ENCODE peak calls at places on chromosomes 13 and 19, in seven cellular contexts. W, I, Q, M, F, S and C are unnamed samples.

GRCh38 chr13:66427330-66427990 is 802.7 kb downstream of the PCDH9 start:
- DNase-seq in W (no peak), I (no peak), Q (no peak), M (no peak), F (no peak), S (no peak), C (no peak)

GRCh38 chr13:97107815-97108534 is 113.7 kb upstream of the OXGR1 start:
- DNase-seq in W (no peak), I (no peak), Q (no peak), M (no peak), F (no peak), S (no peak), C (no peak)

GRCh38 chr13:26646603-26647002 is 89.1 kb downstream of the WASF3 start:
- DNase-seq in W (no peak), I (no peak), Q (no peak), M (no peak), F (no peak), S (no peak), C (no peak)

GRCh38 chr19:29533578-29534544 is 8.1 kb downstream of the VSTM2B start:
- DNase-seq in W (no peak), I (peak; percentile 19), Q (no peak), M (no peak), F (no peak), S (no peak), C (no peak)

GRCh38 chr19:17680235-17680722 is 7.9 kb downstream of the UNC13A start:
- DNase-seq in W (peak; percentile 73), I (peak; percentile 57), Q (peak; percentile 60), M (peak; percentile 16), F (peak; percentile 30), S (no peak), C (peak; percentile 90)

GRCh38 chr19:7349961-7350711 is 1.4 kb downstream of the ARHGEF18 start:
- DNase-seq in W (no peak), I (peak; percentile 15), Q (no peak), M (no peak), F (no peak), S (no peak), C (no peak)

GRCh38 chr19:19059837-19060611 is 3.8 kb upstream of the SLC25A42 start:
- DNase-seq in W (no peak), I (no peak), Q (no peak), M (no peak), F (no peak), S (no peak), C (no peak)

GRCh38 chr19:45146716-45147337 is 14.0 kb downstream of the NKPD1 start:
- DNase-seq in W (peak; percentile 86), I (no peak), Q (no peak), M (no peak), F (no peak), S (no peak), C (no peak)

GRCh38 chr13:104869501-104869900 is 1666.0 kb downstream of the EFNB2 start:
- DNase-seq in W (no peak), I (no peak), Q (no peak), M (no peak), F (no peak), S (no peak), C (no peak)

GRCh38 chr19:28400953-28401671 is 811.8 kb downstream of the UQCRFS1 start:
- DNase-seq in W (no peak), I (no peak), Q (no peak), M (no peak), F (no peak), S (no peak), C (no peak)

GRCh38 chr13:26895081-26895807 is 134.7 kb upstream of the GPR12 start:
- DNase-seq in W (no peak), I (no peak), Q (no peak), M (no peak), F (no peak), S (no peak), C (no peak)

GRCh38 chr19:41357746-41358145 is 4.0 kb upstream of the TGFB1 start:
- DNase-seq in W (no peak), I (no peak), Q (no peak), M (no peak), F (no peak), S (no peak), C (no peak)

GRCh38 chr19:17779281-17779930 is 15.5 kb upstream of the B3GNT3 start:
- DNase-seq in W (peak; percentile 50), I (no peak), Q (no peak), M (no peak), F (no peak), S (no peak), C (no peak)

GRCh38 chr13:80116107-80116506 is 224.8 kb downstream of the SPRY2 start:
- DNase-seq in W (no peak), I (no peak), Q (no peak), M (peak; percentile 26), F (no peak), S (no peak), C (peak; percentile 60)

GRCh38 chr19:8451885-8452284 is 7.1 kb downstream of the HNRNPM start:
- DNase-seq in W (peak; percentile 48), I (no peak), Q (peak; percentile 53), M (peak; percentile 87), F (no peak), S (no peak), C (peak; percentile 14)

GRCh38 chr13:53110614-53111013 is 82.0 kb downstream of the OLFM4 start:
- DNase-seq in W (no peak), I (no peak), Q (no peak), M (no peak), F (no peak), S (no peak), C (no peak)

GRCh38 chr19:55314396-55314795 is 10.7 kb downstream of the TMEM150B start:
- DNase-seq in W (no peak), I (no peak), Q (no peak), M (no peak), F (no peak), S (no peak), C (no peak)

GRCh38 chr13:94214979-94215378 is 264.5 kb downstream of the DCT start:
- DNase-seq in W (no peak), I (no peak), Q (no peak), M (no peak), F (no peak), S (no peak), C (no peak)

GRCh38 chr19:35222373-35223005 is 6.0 kb downstream of the FAM187B start:
- DNase-seq in W (no peak), I (peak; percentile 14), Q (no peak), M (no peak), F (no peak), S (no peak), C (no peak)

GRCh38 chr19:32824136-32824835 is 45.3 kb downstream of the SLC7A9 start:
- DNase-seq in W (peak; percentile 28), I (no peak), Q (no peak), M (no peak), F (no peak), S (no peak), C (no peak)

GRCh38 chr19:34366670-34367423 is 1.9 kb downstream of the GPI start:
- DNase-seq in W (no peak), I (no peak), Q (no peak), M (no peak), F (no peak), S (no peak), C (no peak)

GRCh38 chr13:110445183-110445582 is 116.3 kb downstream of the RAB20 start:
- DNase-seq in W (no peak), I (no peak), Q (no peak), M (no peak), F (no peak), S (no peak), C (no peak)

GRCh38 chr13:45194081-45194939 is 6.5 kb downstream of the KCTD4 start:
- DNase-seq in W (peak; percentile 20), I (no peak), Q (no peak), M (peak; percentile 80), F (peak; percentile 23), S (no peak), C (peak; percentile 86)

GRCh38 chr13:69124996-69125395 is 982.6 kb upstream of the ATXN8OS start:
- DNase-seq in W (no peak), I (no peak), Q (no peak), M (peak; percentile 2), F (no peak), S (no peak), C (no peak)

GRCh38 chr13:51444922-51445321 is 7.9 kb downstream of the INTS6 start:
- DNase-seq in W (no peak), I (no peak), Q (no peak), M (peak; percentile 35), F (no peak), S (no peak), C (peak; percentile 47)

GRCh38 chr13:51518847-51519246 is 65.4 kb upstream of the WDFY2 start:
- DNase-seq in W (no peak), I (no peak), Q (no peak), M (peak; percentile 70), F (no peak), S (no peak), C (peak; percentile 20)

GRCh38 chr19:19587776-19588175 is 30.7 kb downstream of the PBX4 start:
- DNase-seq in W (no peak), I (no peak), Q (no peak), M (no peak), F (no peak), S (no peak), C (no peak)

GRCh38 chr13:107518780-107519179 is 696.6 kb downstream of the LIG4 start:
- DNase-seq in W (no peak), I (no peak), Q (no peak), M (no peak), F (no peak), S (no peak), C (no peak)

GRCh38 chr13:66415444-66415843 is 814.7 kb downstream of the PCDH9 start:
- DNase-seq in W (no peak), I (no peak), Q (no peak), M (no peak), F (no peak), S (no peak), C (no peak)

GRCh38 chr13:34750078-34750703 is 191.9 kb upstream of the NBEA start:
- DNase-seq in W (no peak), I (no peak), Q (no peak), M (no peak), F (peak; percentile 11), S (no peak), C (no peak)